ENCODE peak calls at places on chromosomes 3 and 15, in seven cellular contexts. One of them, this sample, is unnamed.

GRCh38 chr3:94065819-94066218 is 3.0 kb downstream of the NSUN3 start:
- DNase-seq in mesendoderm: no peak
- DNase-seq in mesenchymal stem cell: no peak
- DNase-seq in neuronal stem cell: no peak
- DNase-seq in H1: no peak
- DNase-seq in H9: no peak
- DNase-seq in trophoblast cell: no peak
- DNase-seq in this sample: no peak

GRCh38 chr15:81880314-81880713 is 165.5 kb downstream of the MEX3B start:
- DNase-seq in mesendoderm: no peak
- DNase-seq in H9: no peak
- DNase-seq in trophoblast cell: no peak
- DNase-seq in H1: no peak
- DNase-seq in mesenchymal stem cell: no peak
- DNase-seq in neuronal stem cell: no peak
- DNase-seq in this sample: no peak

GRCh38 chr15:76996076-76996525 is 1.2 kb downstream of the PSTPIP1 start:
- DNase-seq in H9: no peak
- DNase-seq in neuronal stem cell: no peak
- DNase-seq in mesendoderm: no peak
- DNase-seq in trophoblast cell: no peak
- DNase-seq in mesenchymal stem cell: no peak
- DNase-seq in H1: no peak
- DNase-seq in this sample: no peak

GRCh38 chr3:133106169-133106568 is 68.0 kb downstream of the TMEM108 start:
- DNase-seq in H9: no peak
- DNase-seq in trophoblast cell: no peak
- DNase-seq in H1: no peak
- DNase-seq in mesenchymal stem cell: no peak
- DNase-seq in mesendoderm: no peak
- DNase-seq in neuronal stem cell: no peak
- DNase-seq in this sample: no peak

GRCh38 chr3:114121996-114122709 is 56.7 kb downstream of the DRD3 start:
- DNase-seq in H1: no peak
- DNase-seq in neuronal stem cell: no peak
- DNase-seq in mesendoderm: no peak
- DNase-seq in mesenchymal stem cell: peak
- DNase-seq in H9: no peak
- DNase-seq in trophoblast cell: no peak
- DNase-seq in this sample: peak

GRCh38 chr3:128307029-128307633 is 153.8 kb downstream of the EEFSEC start:
- DNase-seq in trophoblast cell: no peak
- DNase-seq in H9: peak
- DNase-seq in mesendoderm: peak
- DNase-seq in neuronal stem cell: no peak
- DNase-seq in mesenchymal stem cell: peak
- DNase-seq in H1: peak
- DNase-seq in this sample: no peak

GRCh38 chr3:100150583-100150982 is 36.3 kb upstream of the FILIP1L start:
- DNase-seq in mesendoderm: no peak
- DNase-seq in trophoblast cell: no peak
- DNase-seq in mesenchymal stem cell: no peak
- DNase-seq in neuronal stem cell: no peak
- DNase-seq in H1: no peak
- DNase-seq in H9: no peak
- DNase-seq in this sample: no peak

GRCh38 chr15:99550077-99550476 is 15.7 kb upstream of the MEF2A start:
- DNase-seq in trophoblast cell: no peak
- DNase-seq in mesenchymal stem cell: no peak
- DNase-seq in mesendoderm: no peak
- DNase-seq in H9: no peak
- DNase-seq in H1: no peak
- DNase-seq in neuronal stem cell: no peak
- DNase-seq in this sample: no peak

GRCh38 chr15:53022788-53023187 is 232.7 kb upstream of the ONECUT1 start:
- DNase-seq in H1: no peak
- DNase-seq in mesenchymal stem cell: no peak
- DNase-seq in mesendoderm: no peak
- DNase-seq in H9: no peak
- DNase-seq in neuronal stem cell: no peak
- DNase-seq in trophoblast cell: no peak
- DNase-seq in this sample: no peak

GRCh38 chr3:139448104-139448503 is 28.2 kb downstream of the RBP2 start:
- DNase-seq in H9: no peak
- DNase-seq in mesenchymal stem cell: no peak
- DNase-seq in H1: no peak
- DNase-seq in mesendoderm: no peak
- DNase-seq in neuronal stem cell: no peak
- DNase-seq in trophoblast cell: no peak
- DNase-seq in this sample: no peak

GRCh38 chr3:152176241-152176640 is 92.5 kb upstream of the MBNL1 start:
- DNase-seq in H9: no peak
- DNase-seq in mesendoderm: no peak
- DNase-seq in trophoblast cell: no peak
- DNase-seq in H1: no peak
- DNase-seq in mesenchymal stem cell: no peak
- DNase-seq in neuronal stem cell: no peak
- DNase-seq in this sample: peak

GRCh38 chr15:42078903-42079302 is 15.5 kb downstream of the PLA2G4D start:
- DNase-seq in H1: no peak
- DNase-seq in mesenchymal stem cell: no peak
- DNase-seq in trophoblast cell: no peak
- DNase-seq in neuronal stem cell: no peak
- DNase-seq in mesendoderm: no peak
- DNase-seq in H9: no peak
- DNase-seq in this sample: no peak

GRCh38 chr15:41893422-41894250 is at the start of gene SPTBN5:
- DNase-seq in mesenchymal stem cell: no peak
- DNase-seq in trophoblast cell: no peak
- DNase-seq in H1: no peak
- DNase-seq in mesendoderm: no peak
- DNase-seq in H9: no peak
- DNase-seq in neuronal stem cell: no peak
- DNase-seq in this sample: no peak

GRCh38 chr15:62138124-62138523 is 27.0 kb downstream of the C2CD4B start:
- DNase-seq in H1: no peak
- DNase-seq in H9: no peak
- DNase-seq in mesenchymal stem cell: no peak
- DNase-seq in mesendoderm: no peak
- DNase-seq in trophoblast cell: no peak
- DNase-seq in neuronal stem cell: no peak
- DNase-seq in this sample: peak

GRCh38 chr3:108398510-108398909 is 102.2 kb downstream of the HHLA2 start:
- DNase-seq in trophoblast cell: no peak
- DNase-seq in H9: no peak
- DNase-seq in neuronal stem cell: no peak
- DNase-seq in mesenchymal stem cell: no peak
- DNase-seq in H1: no peak
- DNase-seq in mesendoderm: no peak
- DNase-seq in this sample: no peak

GRCh38 chr3:128863560-128863959 is 15.9 kb upstream of the ACAD9 start:
- DNase-seq in mesendoderm: no peak
- DNase-seq in neuronal stem cell: no peak
- DNase-seq in H1: peak
- DNase-seq in H9: no peak
- DNase-seq in mesenchymal stem cell: no peak
- DNase-seq in trophoblast cell: no peak
- DNase-seq in this sample: no peak

GRCh38 chr3:14256561-14257342 is 78.1 kb downstream of the LSM3 start:
- DNase-seq in H1: no peak
- DNase-seq in mesendoderm: no peak
- DNase-seq in trophoblast cell: no peak
- DNase-seq in H9: peak
- DNase-seq in neuronal stem cell: peak
- DNase-seq in mesenchymal stem cell: no peak
- DNase-seq in this sample: no peak

GRCh38 chr3:149448331-149448831 is 26.1 kb upstream of the TM4SF4 start:
- DNase-seq in H1: no peak
- DNase-seq in mesenchymal stem cell: peak
- DNase-seq in neuronal stem cell: no peak
- DNase-seq in trophoblast cell: no peak
- DNase-seq in H9: no peak
- DNase-seq in mesendoderm: no peak
- DNase-seq in this sample: peak

GRCh38 chr3:172658344-172659245 is 52.3 kb downstream of the NCEH1 start:
- DNase-seq in H1: no peak
- DNase-seq in mesendoderm: peak
- DNase-seq in mesenchymal stem cell: peak
- DNase-seq in neuronal stem cell: no peak
- DNase-seq in trophoblast cell: no peak
- DNase-seq in H9: no peak
- DNase-seq in this sample: peak

GRCh38 chr3:19070325-19070724 is 78.0 kb upstream of the KCNH8 start:
- DNase-seq in mesenchymal stem cell: no peak
- DNase-seq in trophoblast cell: no peak
- DNase-seq in mesendoderm: no peak
- DNase-seq in neuronal stem cell: no peak
- DNase-seq in H9: no peak
- DNase-seq in H1: no peak
- DNase-seq in this sample: no peak

GRCh38 chr15:74438696-74439316 is 5.0 kb upstream of the SEMA7A start:
- DNase-seq in neuronal stem cell: peak
- DNase-seq in H9: peak
- DNase-seq in mesendoderm: peak
- DNase-seq in trophoblast cell: peak
- DNase-seq in H1: peak
- DNase-seq in mesenchymal stem cell: peak
- DNase-seq in this sample: peak

GRCh38 chr3:99808163-99808794 is 9.4 kb upstream of the CMSS1 start:
- DNase-seq in H9: peak
- DNase-seq in mesenchymal stem cell: peak
- DNase-seq in neuronal stem cell: peak
- DNase-seq in mesendoderm: peak
- DNase-seq in trophoblast cell: peak
- DNase-seq in H1: peak
- DNase-seq in this sample: peak

GRCh38 chr3:186932281-186933181 is 2.2 kb downstream of the ST6GAL1 start:
- DNase-seq in H9: no peak
- DNase-seq in mesenchymal stem cell: no peak
- DNase-seq in mesendoderm: no peak
- DNase-seq in H1: no peak
- DNase-seq in neuronal stem cell: no peak
- DNase-seq in trophoblast cell: no peak
- DNase-seq in this sample: no peak

GRCh38 chr3:60887574-60887973 is 363.7 kb downstream of the FHIT start:
- DNase-seq in neuronal stem cell: no peak
- DNase-seq in H1: no peak
- DNase-seq in trophoblast cell: no peak
- DNase-seq in H9: no peak
- DNase-seq in mesendoderm: no peak
- DNase-seq in mesenchymal stem cell: no peak
- DNase-seq in this sample: no peak

GRCh38 chr3:111712294-111713180 is 117.4 kb upstream of the ZBED2 start:
- DNase-seq in mesendoderm: peak
- DNase-seq in trophoblast cell: no peak
- DNase-seq in H1: no peak
- DNase-seq in H9: no peak
- DNase-seq in neuronal stem cell: no peak
- DNase-seq in mesenchymal stem cell: no peak
- DNase-seq in this sample: no peak

GRCh38 chr3:146189519-146190173 is 28.7 kb upstream of the PLOD2 start:
- DNase-seq in trophoblast cell: peak
- DNase-seq in mesenchymal stem cell: peak
- DNase-seq in mesendoderm: peak
- DNase-seq in H9: peak
- DNase-seq in neuronal stem cell: peak
- DNase-seq in H1: peak
- DNase-seq in this sample: peak

GRCh38 chr3:45583021-45583851 is 11.3 kb upstream of the LIMD1 start:
- DNase-seq in mesendoderm: no peak
- DNase-seq in H1: no peak
- DNase-seq in trophoblast cell: no peak
- DNase-seq in neuronal stem cell: no peak
- DNase-seq in mesenchymal stem cell: no peak
- DNase-seq in H9: no peak
- DNase-seq in this sample: no peak

DNA sequence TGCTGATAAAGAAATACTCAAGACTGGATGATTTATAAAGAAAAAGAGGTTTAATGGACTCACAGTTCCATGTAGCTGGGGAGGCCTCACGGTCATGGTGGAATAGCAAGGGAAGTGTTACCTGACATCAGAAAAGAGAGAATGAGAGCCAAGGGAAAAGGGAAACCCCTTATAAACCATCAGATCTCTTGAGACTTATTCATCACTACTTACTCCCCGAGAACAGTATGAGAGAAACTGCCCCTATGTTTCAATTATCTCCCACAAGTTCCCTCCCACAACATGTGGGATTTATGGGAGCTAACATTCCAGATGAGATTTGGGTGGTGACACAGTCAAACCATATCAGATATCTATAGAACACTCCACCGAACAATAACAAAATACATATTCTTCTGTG is 904.6 kb downstream of the PDCD6IP start:
- DNase-seq in mesendoderm: peak
- DNase-seq in trophoblast cell: no peak
- DNase-seq in H1: no peak
- DNase-seq in H9: no peak
- DNase-seq in mesenchymal stem cell: no peak
- DNase-seq in neuronal stem cell: no peak
- DNase-seq in this sample: no peak
- H2AK5ac ChIP-seq in mesendoderm: no peak
- H2AK5ac ChIP-seq in trophoblast cell: no peak
- H2AK5ac ChIP-seq in H1: no peak
- H2AK5ac ChIP-seq in H9: no peak
- H2AK5ac ChIP-seq in mesenchymal stem cell: no peak
- H2AK5ac ChIP-seq in neuronal stem cell: no peak
- H2AK5ac ChIP-seq in this sample: no peak

GRCh38 chr15:65306551-65306950 is 2.1 kb downstream of the RNU5B-1 start:
- DNase-seq in trophoblast cell: no peak
- DNase-seq in H9: no peak
- DNase-seq in H1: no peak
- DNase-seq in mesendoderm: no peak
- DNase-seq in neuronal stem cell: no peak
- DNase-seq in mesenchymal stem cell: peak
- DNase-seq in this sample: no peak
- H2AK5ac ChIP-seq in trophoblast cell: no peak
- H2AK5ac ChIP-seq in H9: no peak
- H2AK5ac ChIP-seq in H1: no peak
- H2AK5ac ChIP-seq in mesendoderm: no peak
- H2AK5ac ChIP-seq in neuronal stem cell: no peak
- H2AK5ac ChIP-seq in mesenchymal stem cell: no peak
- H2AK5ac ChIP-seq in this sample: no peak

DNA sequence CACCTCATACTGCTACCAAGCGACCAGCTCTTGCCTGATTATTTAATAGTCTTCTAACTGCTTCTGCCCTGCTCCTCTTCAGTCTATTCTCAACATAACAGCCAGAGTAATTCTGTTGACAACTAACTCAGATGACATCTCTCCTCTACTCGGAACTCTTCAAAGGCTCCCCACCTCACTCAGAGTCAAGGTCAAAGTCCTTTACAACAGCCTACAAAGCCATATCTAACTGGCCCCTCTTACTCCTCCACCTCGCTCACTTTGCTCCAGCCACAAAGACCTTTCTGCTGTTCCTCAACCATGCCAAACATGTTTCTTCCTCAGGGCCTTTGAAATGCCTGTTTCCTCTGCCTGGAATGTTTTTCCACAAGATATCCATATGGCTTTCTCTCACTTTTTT is 43.6 kb downstream of the PIK3R4 start:
- DNase-seq in H9: no peak
- DNase-seq in neuronal stem cell: no peak
- DNase-seq in trophoblast cell: no peak
- DNase-seq in mesendoderm: no peak
- DNase-seq in H1: no peak
- DNase-seq in mesenchymal stem cell: no peak
- DNase-seq in this sample: no peak
- H2AK5ac ChIP-seq in H9: no peak
- H2AK5ac ChIP-seq in neuronal stem cell: no peak
- H2AK5ac ChIP-seq in trophoblast cell: no peak
- H2AK5ac ChIP-seq in mesendoderm: no peak
- H2AK5ac ChIP-seq in H1: no peak
- H2AK5ac ChIP-seq in mesenchymal stem cell: no peak
- H2AK5ac ChIP-seq in this sample: no peak

GRCh38 chr3:162704991-162705390 is 1208.4 kb downstream of the OTOL1 start:
- DNase-seq in H9: no peak
- DNase-seq in trophoblast cell: no peak
- DNase-seq in mesendoderm: no peak
- DNase-seq in neuronal stem cell: no peak
- DNase-seq in H1: no peak
- DNase-seq in mesenchymal stem cell: no peak
- DNase-seq in this sample: no peak
- H2AK5ac ChIP-seq in H9: no peak
- H2AK5ac ChIP-seq in trophoblast cell: no peak
- H2AK5ac ChIP-seq in mesendoderm: no peak
- H2AK5ac ChIP-seq in neuronal stem cell: no peak
- H2AK5ac ChIP-seq in H1: no peak
- H2AK5ac ChIP-seq in mesenchymal stem cell: no peak
- H2AK5ac ChIP-seq in this sample: no peak

This sample was measured in IMR-90.